ENCODE peak calls at places on chromosomes 4 and X, in eight cellular contexts. One of them, this sample, is unnamed.

GRCh38 chr4:150609131-150609530 is 27.2 kb downstream of the MAB21L2 start:
- DNase-seq in transverse colon: no peak
- DNase-seq in GM23338: no peak
- DNase-seq in esophagus muscularis mucosa: no peak
- DNase-seq in endothelial cell of umbilical vein: no peak
- DNase-seq in Panc1: no peak
- DNase-seq in breast epithelium: no peak
- DNase-seq in spleen: no peak
- DNase-seq in this sample: no peak

GRCh38 chr4:128153795-128154194 is 92.7 kb downstream of the LARP1B start:
- DNase-seq in transverse colon: no peak
- DNase-seq in GM23338: no peak
- DNase-seq in esophagus muscularis mucosa: no peak
- DNase-seq in endothelial cell of umbilical vein: no peak
- DNase-seq in Panc1: no peak
- DNase-seq in breast epithelium: no peak
- DNase-seq in spleen: no peak
- DNase-seq in this sample: no peak

GRCh38 chr4:48297447-48297846 is 27.8 kb upstream of the TEC start:
- DNase-seq in transverse colon: no peak
- DNase-seq in GM23338: no peak
- DNase-seq in esophagus muscularis mucosa: no peak
- DNase-seq in endothelial cell of umbilical vein: no peak
- DNase-seq in Panc1: no peak
- DNase-seq in breast epithelium: no peak
- DNase-seq in spleen: no peak
- DNase-seq in this sample: no peak

GRCh38 chr4:107863850-107864371 is 39.2 kb downstream of the SGMS2 start:
- DNase-seq in transverse colon: peak
- DNase-seq in GM23338: no peak
- DNase-seq in esophagus muscularis mucosa: no peak
- DNase-seq in endothelial cell of umbilical vein: peak
- DNase-seq in Panc1: no peak
- DNase-seq in breast epithelium: no peak
- DNase-seq in spleen: no peak
- DNase-seq in this sample: no peak

GRCh38 chrX:16239211-16239610 is 71.9 kb downstream of the MAGEB17 start:
- DNase-seq in transverse colon: no peak
- DNase-seq in GM23338: no peak
- DNase-seq in esophagus muscularis mucosa: no peak
- DNase-seq in endothelial cell of umbilical vein: no peak
- DNase-seq in Panc1: no peak
- DNase-seq in breast epithelium: no peak
- DNase-seq in spleen: no peak
- DNase-seq in this sample: no peak

GRCh38 chr4:21979196-21979595 is 30.6 kb upstream of the KCNIP4 start:
- DNase-seq in transverse colon: no peak
- DNase-seq in GM23338: no peak
- DNase-seq in esophagus muscularis mucosa: no peak
- DNase-seq in endothelial cell of umbilical vein: no peak
- DNase-seq in Panc1: no peak
- DNase-seq in breast epithelium: no peak
- DNase-seq in spleen: no peak
- DNase-seq in this sample: no peak

GRCh38 chr4:108396900-108397299 is 223.5 kb upstream of the RPL34 start:
- DNase-seq in transverse colon: no peak
- DNase-seq in GM23338: no peak
- DNase-seq in esophagus muscularis mucosa: peak
- DNase-seq in endothelial cell of umbilical vein: no peak
- DNase-seq in Panc1: no peak
- DNase-seq in breast epithelium: no peak
- DNase-seq in spleen: no peak
- DNase-seq in this sample: no peak

GRCh38 chr4:180960758-180961401 is 1282.3 kb upstream of the TENM3 start:
- DNase-seq in transverse colon: no peak
- DNase-seq in GM23338: peak
- DNase-seq in esophagus muscularis mucosa: no peak
- DNase-seq in endothelial cell of umbilical vein: no peak
- DNase-seq in Panc1: no peak
- DNase-seq in breast epithelium: no peak
- DNase-seq in spleen: no peak
- DNase-seq in this sample: no peak

DNA sequence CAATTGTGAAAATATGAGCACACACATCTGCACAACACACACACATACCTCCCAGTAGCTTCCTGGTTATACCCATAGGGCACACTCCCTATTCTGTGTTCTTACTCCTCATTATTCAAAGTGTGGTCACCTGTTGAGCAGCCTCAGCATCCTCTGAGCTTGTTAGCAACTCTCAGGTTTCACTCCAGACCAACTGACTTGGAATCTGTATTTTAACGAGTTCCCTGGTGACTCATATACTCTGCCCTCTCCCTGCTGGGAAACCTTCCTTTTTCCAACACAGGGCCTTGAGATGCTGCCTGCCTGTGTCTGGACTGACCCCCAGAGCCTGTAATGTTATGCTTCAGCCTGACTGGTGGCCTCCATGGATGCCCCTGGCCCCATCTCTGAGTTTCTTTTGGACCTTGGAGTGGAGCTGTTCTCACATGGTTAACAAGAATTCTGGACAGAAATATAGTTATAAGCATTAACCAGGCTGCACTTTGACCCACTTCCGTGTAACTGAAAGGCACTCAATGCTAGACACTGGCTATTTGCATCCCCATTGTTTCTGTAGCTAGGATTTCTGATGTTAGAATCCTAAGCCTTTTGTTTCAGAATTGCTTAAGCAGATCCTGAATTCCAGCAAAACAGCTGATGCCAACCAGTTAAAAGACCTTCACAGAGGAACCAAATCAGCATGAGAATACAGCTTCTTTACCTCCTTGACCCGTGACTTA is 262.6 kb downstream of the STIM2 start:
- DNase-seq in transverse colon: peak
- DNase-seq in GM23338: peak
- DNase-seq in esophagus muscularis mucosa: no peak
- DNase-seq in endothelial cell of umbilical vein: no peak
- DNase-seq in Panc1: no peak
- DNase-seq in breast epithelium: no peak
- DNase-seq in spleen: no peak
- DNase-seq in this sample: no peak
- H3K27ac ChIP-seq in transverse colon: peak
- H3K27ac ChIP-seq in GM23338: peak
- H3K27ac ChIP-seq in esophagus muscularis mucosa: no peak
- H3K27ac ChIP-seq in endothelial cell of umbilical vein: no peak
- H3K27ac ChIP-seq in Panc1: no peak
- H3K27ac ChIP-seq in breast epithelium: no peak
- H3K27ac ChIP-seq in spleen: no peak
- H3K27ac ChIP-seq in this sample: no peak

GRCh38 chrX:133610056-133610455 is 194.8 kb upstream of the GPC4 start:
- DNase-seq in transverse colon: no peak
- DNase-seq in GM23338: no peak
- DNase-seq in esophagus muscularis mucosa: no peak
- DNase-seq in endothelial cell of umbilical vein: no peak
- DNase-seq in Panc1: no peak
- DNase-seq in breast epithelium: no peak
- DNase-seq in spleen: no peak
- DNase-seq in this sample: no peak
- TF ChIP-seq POLR2AphosphoS5 in transverse colon: no peak
- TF ChIP-seq POLR2AphosphoS5 in GM23338: no peak
- TF ChIP-seq POLR2AphosphoS5 in esophagus muscularis mucosa: no peak
- TF ChIP-seq POLR2AphosphoS5 in endothelial cell of umbilical vein: no peak
- TF ChIP-seq POLR2AphosphoS5 in Panc1: no peak
- TF ChIP-seq POLR2AphosphoS5 in breast epithelium: no peak
- TF ChIP-seq POLR2AphosphoS5 in spleen: no peak
- TF ChIP-seq POLR2AphosphoS5 in this sample: no peak

GRCh38 chr4:152539556-152540292 is 3.8 kb upstream of the FBXW7 start:
- DNase-seq in transverse colon: no peak
- DNase-seq in GM23338: peak
- DNase-seq in esophagus muscularis mucosa: no peak
- DNase-seq in endothelial cell of umbilical vein: no peak
- DNase-seq in Panc1: no peak
- DNase-seq in breast epithelium: no peak
- DNase-seq in spleen: no peak
- DNase-seq in this sample: no peak
- H3K4me3 ChIP-seq in transverse colon: no peak
- H3K4me3 ChIP-seq in GM23338: no peak
- H3K4me3 ChIP-seq in esophagus muscularis mucosa: no peak
- H3K4me3 ChIP-seq in endothelial cell of umbilical vein: no peak
- H3K4me3 ChIP-seq in Panc1: no peak
- H3K4me3 ChIP-seq in breast epithelium: no peak
- H3K4me3 ChIP-seq in spleen: no peak
- H3K4me3 ChIP-seq in this sample: no peak

DNA sequence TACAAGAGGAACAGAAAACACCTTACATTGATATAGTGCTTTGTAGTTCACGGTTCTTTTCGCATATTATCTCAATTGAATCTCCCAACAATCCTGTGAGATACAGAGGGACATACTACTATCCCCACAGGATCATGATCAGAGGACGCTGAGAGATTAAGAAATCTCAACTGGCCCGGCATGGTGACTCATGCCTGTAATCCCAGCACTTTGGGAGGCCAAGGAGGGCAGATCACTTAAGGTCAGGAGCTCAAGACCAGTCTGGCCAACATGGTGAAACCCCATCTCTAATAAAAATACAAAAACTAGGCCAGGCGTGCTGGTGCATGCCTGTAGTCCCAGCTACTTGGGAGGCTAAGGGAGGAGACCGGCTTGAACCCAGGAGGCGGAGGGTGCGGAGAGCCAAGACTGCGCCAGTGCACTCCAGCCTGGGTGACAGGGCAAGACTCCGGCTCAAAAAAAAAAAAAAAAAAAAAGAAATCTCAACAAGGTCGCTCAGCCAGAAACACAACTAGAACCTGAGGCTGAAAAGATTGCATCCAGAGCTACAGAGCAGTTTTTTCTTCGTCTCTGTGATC is 7.4 kb downstream of the APOO start:
- DNase-seq in transverse colon: no peak
- DNase-seq in GM23338: no peak
- DNase-seq in esophagus muscularis mucosa: no peak
- DNase-seq in endothelial cell of umbilical vein: no peak
- DNase-seq in Panc1: no peak
- DNase-seq in breast epithelium: no peak
- DNase-seq in spleen: no peak
- DNase-seq in this sample: no peak
- H3K27ac ChIP-seq in transverse colon: peak
- H3K27ac ChIP-seq in GM23338: no peak
- H3K27ac ChIP-seq in esophagus muscularis mucosa: peak
- H3K27ac ChIP-seq in endothelial cell of umbilical vein: peak
- H3K27ac ChIP-seq in Panc1: peak
- H3K27ac ChIP-seq in breast epithelium: peak
- H3K27ac ChIP-seq in spleen: no peak
- H3K27ac ChIP-seq in this sample: peak

GRCh38 chr4:16196482-16197393 is 29.5 kb downstream of the TAPT1 start:
- DNase-seq in transverse colon: no peak
- DNase-seq in GM23338: peak
- DNase-seq in esophagus muscularis mucosa: no peak
- DNase-seq in endothelial cell of umbilical vein: peak
- DNase-seq in Panc1: no peak
- DNase-seq in breast epithelium: no peak
- DNase-seq in spleen: no peak
- DNase-seq in this sample: no peak
- TF ChIP-seq POLR2AphosphoS5 in transverse colon: peak
- TF ChIP-seq POLR2AphosphoS5 in GM23338: no peak
- TF ChIP-seq POLR2AphosphoS5 in esophagus muscularis mucosa: no peak
- TF ChIP-seq POLR2AphosphoS5 in endothelial cell of umbilical vein: no peak
- TF ChIP-seq POLR2AphosphoS5 in Panc1: no peak
- TF ChIP-seq POLR2AphosphoS5 in breast epithelium: no peak
- TF ChIP-seq POLR2AphosphoS5 in spleen: no peak
- TF ChIP-seq POLR2AphosphoS5 in this sample: no peak

DNA sequence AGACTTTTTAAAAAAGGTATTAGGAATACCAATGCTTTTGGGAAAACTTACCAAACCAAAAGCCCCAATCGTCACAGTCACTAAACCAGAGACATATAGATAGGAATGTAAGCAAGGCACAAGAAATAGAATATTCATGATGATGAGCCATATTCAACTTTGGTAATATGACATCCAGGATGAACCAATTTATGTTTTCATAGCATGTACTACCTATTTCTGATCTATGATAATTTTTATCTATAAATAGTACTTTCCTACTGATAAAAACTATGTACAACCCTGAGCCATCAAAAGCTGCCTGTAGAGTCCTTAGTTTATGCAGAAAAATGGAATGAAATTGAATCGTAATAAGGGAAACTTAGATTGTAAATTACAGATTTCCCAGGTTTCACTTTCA is 18.9 kb downstream of the CAMK2D start:
- DNase-seq in transverse colon: no peak
- DNase-seq in GM23338: no peak
- DNase-seq in esophagus muscularis mucosa: no peak
- DNase-seq in endothelial cell of umbilical vein: no peak
- DNase-seq in Panc1: no peak
- DNase-seq in breast epithelium: no peak
- DNase-seq in spleen: no peak
- DNase-seq in this sample: no peak
- H3K4me3 ChIP-seq in transverse colon: no peak
- H3K4me3 ChIP-seq in GM23338: no peak
- H3K4me3 ChIP-seq in esophagus muscularis mucosa: no peak
- H3K4me3 ChIP-seq in endothelial cell of umbilical vein: no peak
- H3K4me3 ChIP-seq in Panc1: no peak
- H3K4me3 ChIP-seq in breast epithelium: no peak
- H3K4me3 ChIP-seq in spleen: no peak
- H3K4me3 ChIP-seq in this sample: no peak

GRCh38 chrX:12790878-12791252 is 347 bp upstream of the PRPS2 start:
- DNase-seq in transverse colon: no peak
- DNase-seq in GM23338: no peak
- DNase-seq in esophagus muscularis mucosa: no peak
- DNase-seq in endothelial cell of umbilical vein: no peak
- DNase-seq in Panc1: no peak
- DNase-seq in breast epithelium: no peak
- DNase-seq in spleen: no peak
- DNase-seq in this sample: no peak

GRCh38 chrX:12789976-12790375 is 1.2 kb upstream of the PRPS2 start:
- DNase-seq in transverse colon: no peak
- DNase-seq in GM23338: no peak
- DNase-seq in esophagus muscularis mucosa: no peak
- DNase-seq in endothelial cell of umbilical vein: no peak
- DNase-seq in Panc1: no peak
- DNase-seq in breast epithelium: no peak
- DNase-seq in spleen: no peak
- DNase-seq in this sample: no peak

GRCh38 chrX:12788645-12789044 is 2.6 kb upstream of the PRPS2 start:
- DNase-seq in transverse colon: no peak
- DNase-seq in GM23338: no peak
- DNase-seq in esophagus muscularis mucosa: no peak
- DNase-seq in endothelial cell of umbilical vein: no peak
- DNase-seq in Panc1: no peak
- DNase-seq in breast epithelium: no peak
- DNase-seq in spleen: no peak
- DNase-seq in this sample: no peak

GRCh38 chrX:12792711-12793110 is 1.5 kb downstream of the PRPS2 start:
- DNase-seq in transverse colon: no peak
- DNase-seq in GM23338: no peak
- DNase-seq in esophagus muscularis mucosa: no peak
- DNase-seq in endothelial cell of umbilical vein: no peak
- DNase-seq in Panc1: no peak
- DNase-seq in breast epithelium: no peak
- DNase-seq in spleen: no peak
- DNase-seq in this sample: no peak

GRCh38 chrX:12791253-12792228 is at the start of gene PRPS2:
- DNase-seq in transverse colon: peak
- DNase-seq in GM23338: peak
- DNase-seq in esophagus muscularis mucosa: no peak
- DNase-seq in endothelial cell of umbilical vein: peak
- DNase-seq in Panc1: no peak
- DNase-seq in breast epithelium: peak
- DNase-seq in spleen: peak
- DNase-seq in this sample: no peak
- H3K27ac ChIP-seq in transverse colon: peak
- H3K27ac ChIP-seq in GM23338: no peak
- H3K27ac ChIP-seq in esophagus muscularis mucosa: peak
- H3K27ac ChIP-seq in endothelial cell of umbilical vein: peak
- H3K27ac ChIP-seq in Panc1: peak
- H3K27ac ChIP-seq in breast epithelium: no peak
- H3K27ac ChIP-seq in spleen: peak
- H3K27ac ChIP-seq in this sample: peak

This sample was measured in vagina.